ENCODE peak calls at places on chromosomes 1 and 21, in four cellular contexts. F, V, W and J are unnamed samples.

GRCh38 chr1:208975456-208975855 is 608.1 kb upstream of the CAMK1G start:
- DNase-seq in F (no peak), V (no peak), W (no peak), J (no peak)

GRCh38 chr1:194045416-194045815 is 859.0 kb upstream of the B3GALT2 start:
- DNase-seq in F (no peak), V (no peak), W (no peak), J (no peak)

GRCh38 chr21:9839011-9839661 is 682.2 kb upstream of the TPTE start:
- DNase-seq in F (peak; percentile 20), V (peak; percentile 31), W (no peak), J (peak; percentile 12)

GRCh38 chr1:169604781-169605560 is 18.7 kb upstream of the F5 start:
- DNase-seq in F (no peak), V (no peak), W (no peak), J (no peak)

GRCh38 chr1:33261344-33261743 is 5.1 kb downstream of the ZNF362 start:
- DNase-seq in F (no peak), V (no peak), W (no peak), J (no peak)

GRCh38 chr1:233543338-233544255 is 70.3 kb upstream of the KCNK1 start:
- DNase-seq in F (peak; percentile 21), V (no peak), W (no peak), J (no peak)

GRCh38 chr1:166843769-166844596 is 4.7 kb downstream of the POGK start:
- DNase-seq in F (no peak), V (no peak), W (no peak), J (no peak)

GRCh38 chr1:231757101-231757404 is 130.5 kb downstream of the DISC1 start:
- DNase-seq in F (no peak), V (no peak), W (no peak), J (no peak)

GRCh38 chr1:108154323-108154722 is 45.8 kb downstream of the SLC25A24 start:
- DNase-seq in F (no peak), V (no peak), W (no peak), J (no peak)

GRCh38 chr1:60463146-60463545 is 389.6 kb upstream of the C1orf87 start:
- DNase-seq in F (no peak), V (no peak), W (no peak), J (no peak)

GRCh38 chr1:11488966-11489625 is 10.1 kb downstream of the DISP3 start:
- DNase-seq in F (no peak), V (no peak), W (no peak), J (no peak)

GRCh38 chr1:181056560-181056959 is 22.8 kb downstream of the MR1 start:
- DNase-seq in F (no peak), V (no peak), W (no peak), J (no peak)

GRCh38 chr1:72166426-72166825 is 115.9 kb downstream of the NEGR1 start:
- DNase-seq in F (no peak), V (no peak), W (no peak), J (no peak)

GRCh38 chr21:36471254-36471723 is 8.6 kb downstream of the CLDN14 start:
- DNase-seq in F (no peak), V (no peak), W (peak; percentile 45), J (peak; percentile 81)

GRCh38 chr1:66243548-66244130 is 290.3 kb upstream of the SGIP1 start:
- DNase-seq in F (no peak), V (no peak), W (no peak), J (no peak)

GRCh38 chr1:201309420-201309819 is 26.1 kb downstream of the PKP1 start:
- DNase-seq in F (peak; percentile 83), V (peak; percentile 80), W (no peak), J (peak; percentile 42)

GRCh38 chr1:96710708-96711477 is 10.7 kb upstream of the PTBP2 start:
- DNase-seq in F (no peak), V (no peak), W (no peak), J (no peak)

GRCh38 chr21:38909109-38909508 is 103.4 kb downstream of the ETS2 start:
- DNase-seq in F (no peak), V (no peak), W (no peak), J (no peak)

GRCh38 chr1:201760516-201760915 is 68.4 kb upstream of the IPO9 start:
- DNase-seq in F (no peak), V (no peak), W (no peak), J (no peak)

GRCh38 chr21:14541840-14542495 is 4.1 kb downstream of the SAMSN1 start:
- DNase-seq in F (no peak), V (no peak), W (no peak), J (no peak)

GRCh38 chr1:244347942-244348341 is 103.8 kb downstream of the ADSS2 start:
- DNase-seq in F (no peak), V (no peak), W (no peak), J (no peak)

GRCh38 chr1:92990828-92991227 is 29.6 kb upstream of the DIPK1A start:
- DNase-seq in F (no peak), V (no peak), W (no peak), J (no peak)

GRCh38 chr1:158035976-158036583 is 42.6 kb downstream of the KIRREL1 start:
- DNase-seq in F (no peak), V (no peak), W (no peak), J (no peak)

GRCh38 chr1:2914702-2915101 is 106.6 kb upstream of the ACTRT2 start:
- DNase-seq in F (no peak), V (no peak), W (no peak), J (no peak)

DNA sequence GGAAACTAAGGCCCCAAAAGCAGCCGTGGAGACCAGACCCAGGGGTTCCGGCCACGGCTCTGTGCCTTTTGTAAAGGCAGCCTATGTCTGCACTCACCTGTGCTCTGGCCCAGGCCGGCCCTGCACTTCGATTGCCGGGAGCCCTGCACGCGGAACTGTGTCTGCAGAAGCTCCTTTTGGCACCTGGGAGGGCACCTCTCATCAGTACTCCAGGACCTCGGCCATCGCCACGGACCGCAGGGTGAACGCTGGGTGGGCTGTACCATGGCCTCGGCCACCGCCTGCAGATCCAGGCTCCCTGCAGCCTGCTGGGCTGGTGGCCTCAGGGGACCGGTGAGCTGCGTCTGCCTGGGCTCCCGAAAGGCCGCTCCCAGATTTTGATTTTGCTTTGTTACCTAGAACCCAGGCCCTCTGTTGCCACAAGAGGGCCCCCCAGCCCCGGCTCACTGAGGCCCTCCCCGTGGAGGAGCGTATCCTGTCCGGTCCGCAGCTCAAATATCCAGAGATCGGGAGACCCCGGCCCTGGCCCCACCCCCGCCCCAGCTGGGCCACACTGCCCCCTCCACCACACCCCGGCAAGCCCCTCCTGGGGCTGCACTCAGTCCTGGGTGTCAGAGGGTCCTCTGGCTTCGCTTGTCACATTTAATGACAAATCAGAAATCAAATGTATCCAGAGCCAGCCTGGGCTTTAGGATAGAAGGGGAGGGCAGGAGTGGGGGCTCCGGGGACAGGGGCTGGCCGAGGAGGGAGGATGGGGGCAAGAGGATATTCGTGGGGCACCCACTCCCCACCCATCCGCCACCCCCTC is 60.2 kb upstream of the PDE9A start:
- DNase-seq in F (peak; percentile 61), V (peak; percentile 87), W (peak; percentile 51), J (peak; percentile 93)
- TF ChIP-seq CTCF in F (peak; percentile 60), V (peak; percentile 90), W (peak; percentile 92), J (peak; percentile 84)

GRCh38 chr1:203126866-203127671 is 457 bp upstream of the ADORA1 start:
- DNase-seq in F (no peak), V (peak; percentile 24), W (no peak), J (no peak)
- TF ChIP-seq CTCF in F (no peak), V (no peak), W (no peak), J (no peak)

GRCh38 chr1:30111431-30111830 is 612.0 kb downstream of the MATN1 start:
- DNase-seq in F (peak; percentile 39), V (peak; percentile 65), W (no peak), J (no peak)
- TF ChIP-seq CTCF in F (peak; percentile 42), V (peak; percentile 80), W (peak; percentile 56), J (peak; percentile 42)

GRCh38 chr1:227447531-227447990 is 115.8 kb upstream of the ZNF678 start:
- DNase-seq in F (peak; percentile 58), V (peak; percentile 76), W (no peak), J (no peak)
- TF ChIP-seq CTCF in F (peak; percentile 46), V (peak; percentile 63), W (no peak), J (no peak)

DNA sequence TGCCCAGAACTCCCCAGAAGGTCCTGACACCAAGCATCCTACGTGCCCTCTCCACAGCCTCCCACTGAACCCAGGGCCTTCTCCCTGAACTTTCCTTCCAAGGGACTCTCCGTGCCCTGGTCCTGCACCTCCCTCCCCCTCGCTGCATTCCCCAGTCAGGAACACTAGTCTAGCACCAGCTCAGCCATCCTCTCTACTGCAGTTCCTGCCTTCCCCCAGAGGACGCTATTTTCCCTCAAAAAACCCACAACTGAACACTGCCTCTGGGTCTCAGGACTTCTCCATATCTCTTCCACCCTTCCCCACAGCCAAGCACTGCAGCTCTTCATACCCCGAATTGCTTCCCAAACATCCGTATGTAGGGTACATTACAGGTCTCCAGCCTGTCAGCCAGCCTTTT is 12.6 kb upstream of the ARTN start:
- DNase-seq in F (no peak), V (no peak), W (no peak), J (no peak)
- TF ChIP-seq CTCF in F (no peak), V (peak; percentile 37), W (no peak), J (no peak)

GRCh38 chr1:203268901-203269653 is 36.2 kb upstream of the BTG2 start:
- DNase-seq in F (no peak), V (peak; percentile 65), W (no peak), J (peak; percentile 79)

GRCh38 chr1:203271962-203272632 is 33.2 kb upstream of the BTG2 start:
- DNase-seq in F (no peak), V (peak; percentile 28), W (no peak), J (no peak)

GRCh38 chr1:203271018-203271743 is 34.1 kb upstream of the BTG2 start:
- DNase-seq in F (no peak), V (peak; percentile 72), W (no peak), J (peak; percentile 72)

GRCh38 chr1:203269654-203270020 is 35.7 kb upstream of the BTG2 start:
- DNase-seq in F (no peak), V (no peak), W (no peak), J (no peak)

DNA sequence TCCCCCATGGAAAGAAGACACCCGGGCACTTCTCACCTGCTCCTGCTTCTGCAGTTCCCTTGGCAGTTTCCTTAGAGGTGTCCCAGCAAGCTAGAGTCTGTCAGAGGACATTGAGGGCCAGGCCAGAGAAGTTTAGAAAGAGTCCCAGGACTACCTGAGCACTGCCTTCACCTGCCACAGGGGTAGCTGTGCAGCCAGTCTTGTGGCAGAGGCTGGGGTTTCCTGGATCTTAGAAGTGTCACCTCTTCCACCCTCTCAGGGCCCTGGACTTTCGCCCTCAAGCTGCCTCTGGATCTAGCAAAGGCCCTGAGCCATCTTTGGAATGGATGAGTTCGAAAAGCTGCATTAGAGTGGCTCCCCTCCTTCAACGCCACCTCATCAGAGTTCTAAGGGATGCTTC is 34.9 kb upstream of the BTG2 start:
- DNase-seq in F (no peak), V (no peak), W (no peak), J (no peak)
- TF ChIP-seq CTCF in F (no peak), V (peak; percentile 31), W (no peak), J (no peak)

GRCh38 chr21:42561742-42562141 is 48.1 kb downstream of the SLC37A1 start:
- DNase-seq in F (no peak), V (no peak), W (peak; percentile 55), J (peak; percentile 61)
- TF ChIP-seq CTCF in F (no peak), V (no peak), W (no peak), J (peak; percentile 11)

GRCh38 chr21:32559004-32559610 is 26.2 kb downstream of the TCP10L start:
- DNase-seq in F (no peak), V (no peak), W (no peak), J (no peak)

GRCh38 chr21:32560896-32561295 is 24.4 kb downstream of the TCP10L start:
- DNase-seq in F (no peak), V (no peak), W (no peak), J (no peak)

GRCh38 chr21:32562915-32563314 is 22.4 kb downstream of the TCP10L start:
- DNase-seq in F (no peak), V (no peak), W (no peak), J (no peak)

GRCh38 chr21:32565856-32566465 is 19.4 kb downstream of the TCP10L start:
- DNase-seq in F (no peak), V (no peak), W (no peak), J (no peak)

GRCh38 chr21:32562426-32562825 is 22.9 kb downstream of the TCP10L start:
- DNase-seq in F (no peak), V (peak; percentile 62), W (no peak), J (no peak)
- TF ChIP-seq CTCF in F (peak; percentile 28), V (peak; percentile 63), W (peak; percentile 27), J (no peak)